ENCODE peak calls at places on chromosome 22, in six cellular contexts. J is SK-N-SH, E is A549, G is GM12878, I is K562, K is HepG2. A is an unnamed sample.
A peak's percentile ranks its signal among the peaks of the same experiment; 100 is the strongest.

GRCh38 chr22:47457509-47458300 is 695.3 kb downstream of the TBC1D22A start:
- DNase-seq in J (no peak), E (no peak), G (no peak), I (no peak), K (no peak), A (no peak)

GRCh38 chr22:46908641-46909107 is 146.2 kb downstream of the TBC1D22A start:
- DNase-seq in J (no peak), E (no peak), G (no peak), I (no peak), K (no peak), A (no peak)

GRCh38 chr22:43440556-43440955 is 28.7 kb downstream of the MPPED1 start:
- DNase-seq in J (no peak), E (no peak), G (no peak), I (no peak), K (no peak), A (no peak)

GRCh38 chr22:43066844-43067385 is 22.3 kb downstream of the TTLL1 start:
- DNase-seq in J (no peak), E (no peak), G (no peak), I (no peak), K (no peak), A (peak; percentile 58)

GRCh38 chr22:29503811-29504372 is 23.9 kb downstream of the NEFH start:
- DNase-seq in J (no peak), E (peak; percentile 45), G (no peak), I (no peak), K (no peak), A (peak; percentile 79)

GRCh38 chr22:39725351-39726035 is 154.9 kb downstream of the CACNA1I start:
- DNase-seq in J (no peak), E (no peak), G (no peak), I (no peak), K (no peak), A (no peak)

GRCh38 chr22:44215287-44215686 is 34.6 kb downstream of the PARVG start:
- DNase-seq in J (no peak), E (no peak), G (no peak), I (no peak), K (no peak), A (no peak)

GRCh38 chr22:32858121-32858703 is 56.7 kb downstream of the TIMP3 start:
- DNase-seq in J (no peak), E (no peak), G (no peak), I (no peak), K (no peak), A (no peak)

GRCh38 chr22:46892866-46893265 is 130.4 kb downstream of the TBC1D22A start:
- DNase-seq in J (no peak), E (no peak), G (no peak), I (no peak), K (no peak), A (no peak)

GRCh38 chr22:31139866-31140716 is at the start of gene PLA2G3:
- DNase-seq in J (peak; percentile 23), E (no peak), G (no peak), I (peak; percentile 71), K (peak; percentile 50), A (peak; percentile 60)

GRCh38 chr22:43481528-43482309 is 69.9 kb downstream of the MPPED1 start:
- DNase-seq in J (no peak), E (no peak), G (no peak), I (peak; percentile 9), K (peak; percentile 18), A (no peak)

GRCh38 chr22:33524511-33525270 is 395.6 kb downstream of the LARGE1 start:
- DNase-seq in J (no peak), E (peak; percentile 31), G (no peak), I (no peak), K (no peak), A (no peak)

GRCh38 chr22:17891427-17892167 is 117.3 kb upstream of the BID start:
- DNase-seq in J (peak; percentile 62), E (no peak), G (no peak), I (peak; percentile 51), K (peak; percentile 7), A (no peak)

GRCh38 chr22:35397095-35397904 is 2.6 kb upstream of the MCM5 start:
- DNase-seq in J (no peak), E (peak; percentile 85), G (no peak), I (no peak), K (peak; percentile 89), A (peak; percentile 29)

GRCh38 chr22:32532819-32533128 is 58.2 kb downstream of the FBXO7 start:
- DNase-seq in J (no peak), E (no peak), G (no peak), I (no peak), K (no peak), A (no peak)

GRCh38 chr22:30304495-30305244 is 15.4 kb upstream of the CASTOR1 start:
- DNase-seq in J (no peak), E (no peak), G (no peak), I (no peak), K (no peak), A (no peak)

GRCh38 chr22:17980638-17981051 is 43.7 kb downstream of the MICAL3 start:
- DNase-seq in J (peak; percentile 63), E (no peak), G (no peak), I (peak; percentile 90), K (no peak), A (peak; percentile 48)

GRCh38 chr22:32794449-32795213 is 6.9 kb upstream of the TIMP3 start:
- DNase-seq in J (no peak), E (no peak), G (no peak), I (peak; percentile 9), K (peak; percentile 90), A (peak; percentile 54)

GRCh38 chr22:42489000-42489399 is 30.6 kb downstream of the RRP7A start:
- DNase-seq in J (no peak), E (no peak), G (no peak), I (no peak), K (no peak), A (no peak)

GRCh38 chr22:46942816-46943783 is 180.7 kb downstream of the TBC1D22A start:
- DNase-seq in J (no peak), E (no peak), G (no peak), I (no peak), K (no peak), A (no peak)

GRCh38 chr22:17350292-17350691 is 19.0 kb upstream of the CECR2 start:
- DNase-seq in J (no peak), E (no peak), G (no peak), I (no peak), K (no peak), A (no peak)

DNA sequence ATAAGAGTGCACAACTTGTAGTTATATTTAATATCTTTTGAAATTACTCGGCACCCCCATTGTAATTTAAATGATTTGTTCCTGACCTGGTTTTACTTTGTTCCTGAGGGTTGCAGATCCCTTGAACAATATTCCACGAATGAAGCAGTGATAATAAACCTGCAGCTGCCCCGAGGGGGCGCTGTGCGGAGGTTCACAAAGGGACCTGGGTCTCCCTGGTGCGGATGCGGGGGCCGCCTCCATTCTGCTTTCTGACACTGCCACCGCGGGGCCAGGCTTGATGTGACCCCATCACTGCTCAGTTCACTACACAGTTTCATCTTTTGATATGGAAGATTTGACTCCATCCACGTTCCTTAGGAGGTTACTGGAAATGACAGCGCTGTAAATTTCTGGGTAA is 62.9 kb upstream of the PRODH start:
- DNase-seq in J (no peak), E (no peak), G (no peak), I (peak; percentile 86), K (no peak), A (no peak)
- TF ChIP-seq SMC3 in J (no peak), E (no peak), G (no peak), I (peak; percentile 72), K (no peak), A (no peak)

DNA sequence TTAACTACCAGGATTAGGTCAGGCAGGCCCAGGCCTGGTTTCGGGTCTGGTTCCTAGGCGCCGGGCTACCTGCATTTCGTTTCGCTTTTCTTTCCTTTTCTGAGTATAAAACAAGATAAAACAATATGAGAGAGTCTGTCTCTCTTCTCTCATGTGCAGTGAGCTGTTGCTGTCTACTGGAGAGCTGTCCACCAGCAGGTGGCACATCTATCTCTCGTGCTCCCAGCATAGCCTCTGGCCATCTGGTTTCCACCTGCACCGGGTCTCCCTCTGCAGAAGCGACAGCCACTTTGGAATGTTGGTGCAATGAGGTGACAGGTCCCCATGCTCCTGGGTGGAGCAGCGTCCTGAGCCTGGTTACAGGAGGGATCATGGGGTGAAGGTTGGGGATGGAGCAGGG is 27.7 kb downstream of the RIBC2 start:
- DNase-seq in J (peak; percentile 70), E (peak; percentile 57), G (no peak), I (no peak), K (peak; percentile 71), A (peak; percentile 68)
- TF ChIP-seq SMC3 in J (peak; percentile 92), E (peak; percentile 77), G (peak; percentile 62), I (peak; percentile 14), K (peak; percentile 91), A (peak; percentile 93)

GRCh38 chr22:25332386-25332785 is 112.9 kb downstream of the CRYBB2 start:
- DNase-seq in J (no peak), E (no peak), G (no peak), I (no peak), K (no peak), A (no peak)

GRCh38 chr22:25331050-25331449 is 111.6 kb downstream of the CRYBB2 start:
- DNase-seq in J (no peak), E (no peak), G (no peak), I (no peak), K (no peak), A (no peak)

DNA sequence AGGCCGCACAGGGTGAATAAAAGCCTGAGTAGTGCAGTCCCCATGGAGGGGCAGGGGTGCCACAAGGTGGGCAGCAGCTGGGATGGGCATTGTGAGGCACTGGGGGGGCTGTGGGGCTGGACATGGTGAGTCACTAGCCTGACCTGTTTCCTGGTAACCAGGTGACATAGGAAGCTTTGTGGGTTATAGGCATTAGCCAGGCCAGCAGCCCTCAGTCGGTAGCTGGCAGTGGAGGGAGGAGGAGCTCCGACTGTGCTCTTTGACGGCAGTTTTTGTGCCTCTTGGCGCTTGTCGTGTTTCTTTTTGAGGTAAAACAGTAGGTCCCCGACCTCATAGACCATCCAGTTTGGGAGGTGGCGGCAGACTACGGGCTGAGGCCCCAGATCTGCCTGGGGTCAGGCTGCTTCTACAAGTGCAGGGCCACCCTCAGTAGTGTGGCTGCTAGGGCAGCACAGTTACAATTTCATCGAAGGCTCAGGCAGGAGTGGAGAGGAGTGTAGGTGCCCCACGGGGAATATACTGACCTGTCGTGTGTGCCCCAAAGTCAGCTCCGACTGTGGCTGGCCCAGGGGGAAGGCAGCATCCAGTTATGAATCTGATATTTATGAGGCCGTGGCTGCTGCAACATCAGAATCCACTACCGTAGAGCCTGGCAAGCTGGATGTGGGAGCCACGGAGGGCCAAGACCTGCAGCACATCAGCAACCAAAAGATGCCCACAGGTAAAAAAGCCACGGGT is 107.7 kb downstream of the CRYBB2 start:
- DNase-seq in J (no peak), E (no peak), G (no peak), I (no peak), K (no peak), A (no peak)
- TF ChIP-seq SMC3 in J (no peak), E (no peak), G (no peak), I (no peak), K (no peak), A (no peak)

DNA sequence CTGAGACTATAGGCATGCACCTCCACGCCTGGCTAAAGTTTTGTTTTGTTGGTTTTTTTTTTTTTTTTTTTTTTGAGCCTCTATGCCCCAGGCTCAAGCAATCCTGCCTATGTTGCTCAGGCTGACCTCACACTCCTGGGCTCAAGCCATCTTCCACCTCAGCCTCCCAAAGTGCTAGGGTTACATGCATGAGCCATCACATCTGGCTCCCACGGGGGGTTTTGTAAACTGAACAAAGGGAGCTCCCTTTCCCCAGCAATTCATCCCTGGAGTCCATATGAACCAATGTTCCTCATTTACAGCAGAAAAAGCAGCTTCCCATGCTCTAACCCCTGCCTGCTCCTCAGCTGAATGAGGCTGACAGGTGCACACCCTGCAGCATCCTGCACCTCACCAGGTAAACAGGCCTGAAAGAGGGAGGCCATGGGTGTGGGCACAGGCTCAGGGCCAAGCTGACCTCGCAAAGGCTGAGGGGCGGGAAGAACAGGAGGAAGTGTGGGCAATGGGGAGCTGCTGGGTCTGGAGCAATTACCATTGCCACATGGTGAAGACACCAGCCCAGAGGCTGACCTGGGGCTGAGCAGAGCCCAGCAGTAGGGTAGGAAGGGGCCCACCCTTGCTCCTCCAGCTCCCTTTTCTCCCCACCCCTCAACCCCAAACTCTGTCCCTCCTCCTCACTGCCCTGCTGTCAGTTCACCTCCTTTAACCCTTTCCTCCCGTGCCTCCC is 58.2 kb downstream of the RBX1 start:
- DNase-seq in J (no peak), E (no peak), G (no peak), I (no peak), K (no peak), A (peak; percentile 91)
- TF ChIP-seq SMC3 in J (no peak), E (no peak), G (no peak), I (no peak), K (no peak), A (no peak)

A was measured in IMR-90.